ENCODE peak calls at places on chromosomes 12 and 14, in four cellular contexts. One of them, this sample, is unnamed. For H3K9me3, the result is how much of the 10 kb centered on the place peaks cover.

GRCh38 chr12:50314629-50315312 is 31.5 kb upstream of the LIMA1 start:
- DNase-seq in heart left ventricle: no peak
- DNase-seq in uterus: no peak
- DNase-seq in body of pancreas: no peak
- DNase-seq in this sample: no peak

GRCh38 chr12:95700316-95700785 is 90.2 kb downstream of the NTN4 start:
- DNase-seq in heart left ventricle: no peak
- DNase-seq in uterus: no peak
- DNase-seq in body of pancreas: no peak
- DNase-seq in this sample: no peak

GRCh38 chr12:91053951-91054715 is 3.7 kb downstream of the KERA start:
- DNase-seq in heart left ventricle: no peak
- DNase-seq in uterus: peak
- DNase-seq in body of pancreas: peak
- DNase-seq in this sample: peak

GRCh38 chr14:50741571-50741970 is 73.5 kb upstream of the SAV1 start:
- DNase-seq in heart left ventricle: no peak
- DNase-seq in uterus: no peak
- DNase-seq in body of pancreas: no peak
- DNase-seq in this sample: no peak

GRCh38 chr12:64088431-64089349 is 133.4 kb downstream of the KICS2 start:
- DNase-seq in heart left ventricle: peak
- DNase-seq in uterus: peak
- DNase-seq in body of pancreas: peak
- DNase-seq in this sample: peak

GRCh38 chr14:64246688-64247087 is 47.5 kb downstream of the ESR2 start:
- DNase-seq in heart left ventricle: no peak
- DNase-seq in uterus: no peak
- DNase-seq in body of pancreas: no peak
- DNase-seq in this sample: no peak

GRCh38 chr14:91614187-91614586 is 104.1 kb upstream of the PPP4R3A start:
- DNase-seq in heart left ventricle: no peak
- DNase-seq in uterus: no peak
- DNase-seq in body of pancreas: no peak
- DNase-seq in this sample: no peak

GRCh38 chr12:79897617-79898016 is 37.3 kb downstream of the PPP1R12A start:
- DNase-seq in heart left ventricle: no peak
- DNase-seq in uterus: no peak
- DNase-seq in body of pancreas: no peak
- DNase-seq in this sample: no peak

GRCh38 chr14:47297374-47297773 is 378.0 kb downstream of the MDGA2 start:
- DNase-seq in heart left ventricle: no peak
- DNase-seq in uterus: no peak
- DNase-seq in body of pancreas: no peak
- DNase-seq in this sample: no peak

GRCh38 chr14:61923348-61923747 is 161.1 kb downstream of the SNAPC1 start:
- DNase-seq in heart left ventricle: no peak
- DNase-seq in uterus: no peak
- DNase-seq in body of pancreas: peak
- DNase-seq in this sample: no peak

GRCh38 chr14:102212356-102212755 is 72.7 kb downstream of the WDR20 start:
- DNase-seq in heart left ventricle: no peak
- DNase-seq in uterus: no peak
- DNase-seq in body of pancreas: no peak
- DNase-seq in this sample: no peak

GRCh38 chr12:113208041-113208934 is 13.0 kb upstream of the TPCN1 start:
- DNase-seq in heart left ventricle: peak
- DNase-seq in uterus: no peak
- DNase-seq in body of pancreas: no peak
- DNase-seq in this sample: peak

GRCh38 chr12:27319848-27320247 is 12.8 kb upstream of the BMAL2 start:
- DNase-seq in heart left ventricle: no peak
- DNase-seq in uterus: no peak
- DNase-seq in body of pancreas: no peak
- DNase-seq in this sample: no peak

GRCh38 chr12:56723352-56723751 is 1.7 kb downstream of the NACA start:
- DNase-seq in heart left ventricle: no peak
- DNase-seq in uterus: no peak
- DNase-seq in body of pancreas: no peak
- DNase-seq in this sample: no peak

GRCh38 chr14:73467800-73468199 is 9.5 kb upstream of the NUMB start:
- DNase-seq in heart left ventricle: no peak
- DNase-seq in uterus: no peak
- DNase-seq in body of pancreas: no peak
- DNase-seq in this sample: no peak

GRCh38 chr12:12511021-12511783 is 51.5 kb downstream of the DUSP16 start:
- DNase-seq in heart left ventricle: no peak
- DNase-seq in uterus: no peak
- DNase-seq in body of pancreas: no peak
- DNase-seq in this sample: no peak

GRCh38 chr12:129531004-129531403 is 372.8 kb downstream of the TMEM132D start:
- DNase-seq in heart left ventricle: no peak
- DNase-seq in uterus: no peak
- DNase-seq in body of pancreas: peak
- DNase-seq in this sample: peak

GRCh38 chr14:52332269-52332668 is 18.2 kb downstream of the PTGER2 start:
- DNase-seq in heart left ventricle: no peak
- DNase-seq in uterus: no peak
- DNase-seq in body of pancreas: no peak
- DNase-seq in this sample: no peak

GRCh38 chr12:132362966-132363660 is 33.7 kb upstream of the GALNT9 start:
- DNase-seq in heart left ventricle: peak
- DNase-seq in uterus: no peak
- DNase-seq in body of pancreas: no peak
- DNase-seq in this sample: peak

GRCh38 chr12:93539821-93540220 is 32.7 kb upstream of the SOCS2 start:
- DNase-seq in heart left ventricle: no peak
- DNase-seq in uterus: no peak
- DNase-seq in body of pancreas: no peak
- DNase-seq in this sample: no peak

GRCh38 chr12:80892597-80893445 is 44.9 kb downstream of the LIN7A start:
- DNase-seq in heart left ventricle: no peak
- DNase-seq in uterus: no peak
- DNase-seq in body of pancreas: no peak
- DNase-seq in this sample: no peak

GRCh38 chr12:68454855-68455254 is 122.7 kb upstream of the MDM1 start:
- DNase-seq in heart left ventricle: no peak
- DNase-seq in uterus: no peak
- DNase-seq in body of pancreas: no peak
- DNase-seq in this sample: no peak

GRCh38 chr12:51598156-51598555 is 7.1 kb downstream of the SCN8A start:
- DNase-seq in heart left ventricle: no peak
- DNase-seq in uterus: no peak
- DNase-seq in body of pancreas: no peak
- DNase-seq in this sample: no peak

GRCh38 chr12:43338848-43339526 is 213.0 kb downstream of the ADAMTS20 start:
- DNase-seq in heart left ventricle: no peak
- DNase-seq in uterus: no peak
- DNase-seq in body of pancreas: no peak
- DNase-seq in this sample: no peak

DNA sequence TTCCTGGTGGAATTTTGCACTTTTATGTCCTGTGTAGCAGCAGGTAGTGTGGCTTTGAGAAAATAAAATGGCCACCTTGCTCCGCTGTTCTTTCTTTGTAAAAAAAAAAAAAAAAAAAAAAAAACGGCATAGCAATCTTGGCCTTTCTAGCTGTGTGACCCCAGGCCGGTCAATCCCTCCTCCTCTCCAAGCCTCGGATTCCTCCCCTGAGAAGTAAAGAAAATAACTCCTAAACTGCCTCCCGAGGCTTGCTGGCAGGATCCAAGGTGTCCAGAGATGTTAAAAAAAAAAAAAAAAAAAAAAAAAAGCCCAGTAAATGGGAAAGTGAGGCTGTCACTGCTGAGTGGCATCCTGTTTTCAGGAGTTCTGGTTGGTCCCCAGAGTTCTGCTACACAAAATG is 23.9 kb upstream of the MAP1LC3B2 start:
- DNase-seq in heart left ventricle: no peak
- DNase-seq in uterus: no peak
- DNase-seq in body of pancreas: no peak
- DNase-seq in this sample: no peak
- H3K27ac ChIP-seq in heart left ventricle: no peak
- H3K27ac ChIP-seq in uterus: peak
- H3K27ac ChIP-seq in body of pancreas: no peak
- H3K27ac ChIP-seq in this sample: no peak

GRCh38 chr12:46088040-46088439 is 97.7 kb upstream of the SCAF11 start:
- DNase-seq in heart left ventricle: no peak
- DNase-seq in uterus: no peak
- DNase-seq in body of pancreas: no peak
- DNase-seq in this sample: no peak
- H3K9me3 ChIP-seq in heart left ventricle: under half
- H3K9me3 ChIP-seq in uterus: under half
- H3K9me3 ChIP-seq in body of pancreas: under half
- H3K9me3 ChIP-seq in this sample: under half

DNA sequence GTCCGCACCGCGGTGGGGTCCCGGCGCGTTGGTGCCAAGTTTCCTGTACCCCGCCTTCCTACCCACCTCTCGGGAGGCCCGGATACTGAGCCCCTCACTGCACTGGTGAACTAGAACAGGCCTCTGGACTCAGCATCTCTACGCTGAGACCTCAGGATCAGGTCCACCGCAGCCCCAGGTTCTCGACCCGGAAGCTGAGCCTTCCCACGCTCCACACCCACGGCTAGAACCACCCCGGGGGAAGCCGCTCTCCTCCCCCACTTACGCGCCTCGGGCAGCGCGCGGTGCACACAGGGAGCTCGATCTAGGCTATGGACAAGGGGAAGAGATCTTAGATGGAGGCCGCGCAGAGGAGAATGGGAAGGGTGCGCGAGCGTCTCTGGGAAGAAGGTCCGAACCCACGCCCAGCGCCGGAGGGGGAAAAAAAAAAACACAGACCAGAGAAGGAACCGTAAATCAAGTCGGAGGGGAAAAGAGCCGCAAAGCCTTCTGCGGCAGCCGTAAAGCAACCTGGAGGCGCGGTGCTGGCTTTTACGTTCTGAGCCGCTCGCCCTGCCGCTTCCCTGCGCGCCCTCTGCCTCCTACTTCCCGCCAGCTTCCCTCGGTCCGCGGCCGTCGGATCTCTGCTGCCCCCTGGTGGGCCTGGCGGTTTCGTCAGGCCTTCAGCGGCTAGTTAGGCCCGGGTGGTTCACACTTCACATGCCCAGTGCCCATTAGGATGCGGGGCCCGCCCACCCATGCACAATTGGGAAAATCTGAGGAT is at the start of gene RAD52:
- DNase-seq in heart left ventricle: peak
- DNase-seq in uterus: peak
- DNase-seq in body of pancreas: peak
- DNase-seq in this sample: peak
- TF ChIP-seq POLR2A in heart left ventricle: no peak
- TF ChIP-seq POLR2A in uterus: peak
- TF ChIP-seq POLR2A in body of pancreas: peak
- TF ChIP-seq POLR2A in this sample: peak

DNA sequence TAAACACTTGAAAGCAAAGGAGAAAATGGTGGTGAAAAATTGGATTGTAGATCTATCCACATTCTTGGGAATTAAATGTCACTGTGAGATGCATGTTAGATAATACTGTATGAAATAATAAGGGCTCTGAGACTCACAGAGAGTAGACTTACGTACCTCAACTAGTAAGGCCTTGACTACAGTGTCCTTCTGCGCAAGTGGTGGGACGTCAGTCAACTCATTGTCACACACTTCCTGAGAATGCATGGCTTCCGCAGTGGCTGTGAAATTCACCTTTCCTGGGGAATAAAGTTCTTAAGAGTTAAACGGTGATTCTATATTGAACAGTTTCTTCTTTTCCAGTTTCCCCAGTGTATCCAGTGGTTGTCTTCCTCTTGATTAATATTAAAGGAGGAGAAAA is 32.6 kb upstream of the PZP start:
- DNase-seq in heart left ventricle: peak
- DNase-seq in uterus: no peak
- DNase-seq in body of pancreas: no peak
- DNase-seq in this sample: no peak
- H3K27ac ChIP-seq in heart left ventricle: no peak
- H3K27ac ChIP-seq in uterus: peak
- H3K27ac ChIP-seq in body of pancreas: no peak
- H3K27ac ChIP-seq in this sample: no peak

This sample was measured in Peyer's patch.